ENCODE peak calls at places on chromosomes 4 and X, in five cellular contexts. T is coronary artery, D is fibroblast of lung, Y is K562, Z is lung. B is an unnamed sample.

GRCh38 chr4:30821275-30821674 is 101.1 kb downstream of the PCDH7 start:
- DNase-seq in D (no peak), Y (no peak), Z (no peak), T (no peak), B (no peak)

GRCh38 chr4:82043081-82043808 is 330.5 kb downstream of the HNRNPD start:
- DNase-seq in D (no peak), Y (peak), T (no peak), Z (peak), B (no peak)

GRCh38 chr4:174697164-174697563 is 131.9 kb downstream of the GLRA3 start:
- DNase-seq in Z (no peak), D (no peak), T (no peak), Y (no peak), B (no peak)

GRCh38 chr4:76984788-76985211 is 35.2 kb downstream of the SEPTIN11 start:
- DNase-seq in D (peak), Y (no peak), T (peak), Z (peak), B (peak)

GRCh38 chr4:154004028-154004427 is 215.1 kb upstream of the SFRP2 start:
- DNase-seq in T (no peak), Y (no peak), D (peak), Z (no peak), B (no peak)

GRCh38 chrX:151505796-151506195 is 57.7 kb upstream of the PASD1 start:
- DNase-seq in Y (peak), T (no peak), Z (no peak), D (no peak), B (no peak)

GRCh38 chr4:81648576-81649272 is 177.0 kb upstream of the RASGEF1B start:
- DNase-seq in Z (no peak), Y (no peak), D (peak), T (no peak), B (no peak)

GRCh38 chrX:39450578-39450977 is 647.2 kb downstream of the BCOR start:
- DNase-seq in T (no peak), Z (no peak), Y (peak), D (no peak), B (no peak)

GRCh38 chrX:11784543-11784942 is 26.5 kb downstream of the MSL3 start:
- DNase-seq in D (no peak), Z (no peak), Y (no peak), T (no peak), B (no peak)

GRCh38 chr4:3362431-3363287 is 69.8 kb downstream of the RGS12 start:
- DNase-seq in D (no peak), Z (peak), Y (no peak), T (peak), B (no peak)

GRCh38 chr4:88908003-88908402 is 149.0 kb downstream of the FAM13A start:
- DNase-seq in T (no peak), Z (no peak), Y (no peak), D (peak), B (no peak)

GRCh38 chr4:159048166-159048886 is 54.6 kb upstream of the RAPGEF2 start:
- DNase-seq in Z (peak), Y (peak), D (peak), T (peak), B (peak)

GRCh38 chrX:87900320-87900908 is 382.8 kb downstream of the KLHL4 start:
- DNase-seq in Y (no peak), Z (no peak), D (no peak), T (no peak), B (no peak)

GRCh38 chr4:176150283-176150682 is 45.1 kb downstream of the SPATA4 start:
- DNase-seq in Z (no peak), Y (peak), T (no peak), D (peak), B (no peak)
- TF ChIP-seq CTCF in Z (no peak), Y (no peak), T (peak), D (peak), B (peak)

GRCh38 chrX:80181079-80181478 is 166.5 kb downstream of the TBX22 start:
- DNase-seq in Y (peak), Z (no peak), D (no peak), T (no peak), B (no peak)
- TF ChIP-seq CTCF in Y (peak), Z (no peak), D (no peak), T (no peak), B (peak)

GRCh38 chr4:7325541-7325940 is 109.2 kb downstream of the PSAPL1 start:
- DNase-seq in T (no peak), Y (no peak), Z (no peak), D (no peak), B (no peak)

GRCh38 chr4:7322166-7322991 is 112.4 kb downstream of the PSAPL1 start:
- DNase-seq in T (no peak), Y (no peak), D (no peak), Z (no peak), B (peak)

GRCh38 chr4:7324651-7325121 is 110.0 kb downstream of the PSAPL1 start:
- DNase-seq in T (no peak), D (no peak), Y (no peak), Z (no peak), B (no peak)

GRCh38 chr4:7323461-7323871 is 111.3 kb downstream of the PSAPL1 start:
- DNase-seq in D (no peak), T (no peak), Y (no peak), Z (no peak), B (peak)

DNA sequence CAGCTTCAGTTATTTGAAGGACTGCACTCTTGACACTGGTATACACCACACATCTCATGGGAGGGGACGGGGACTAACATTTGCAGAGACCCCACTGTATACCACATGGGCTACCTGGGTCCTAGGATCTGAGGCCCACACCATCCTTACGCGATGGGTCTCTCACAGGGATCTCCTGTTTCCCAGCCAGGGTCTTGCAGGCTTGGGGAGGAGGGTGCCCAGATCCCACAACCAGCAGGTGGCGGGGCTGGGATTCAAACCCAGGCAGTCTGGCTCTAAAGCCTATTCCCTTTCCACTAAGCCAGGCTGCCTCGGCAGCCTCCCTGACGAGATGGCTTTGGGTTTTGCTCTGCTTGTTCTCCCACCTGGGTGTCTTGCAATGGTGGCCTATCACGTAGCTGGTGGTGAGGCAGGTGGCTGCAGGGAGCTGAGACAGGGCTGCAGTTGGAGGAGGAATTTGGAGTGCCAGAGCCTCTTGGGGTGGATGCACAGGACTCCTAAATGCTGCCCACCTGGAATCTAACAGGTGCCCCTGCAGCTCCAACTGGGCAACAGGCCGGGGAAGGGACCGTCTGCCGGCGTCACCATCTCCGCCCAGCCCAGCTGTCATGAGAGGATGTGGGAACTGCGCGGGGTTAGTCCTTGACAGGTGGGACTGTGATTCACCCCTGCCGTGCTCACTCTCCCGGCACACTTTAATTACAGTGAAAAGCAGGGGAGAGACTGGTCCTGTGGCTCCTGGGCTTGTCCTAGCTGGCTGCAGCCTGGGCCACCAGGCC is 110.7 kb downstream of the PSAPL1 start:
- DNase-seq in Z (no peak), D (no peak), Y (peak), T (no peak), B (no peak)
- TF ChIP-seq CTCF in Z (no peak), D (no peak), Y (peak), T (no peak), B (no peak)

GRCh38 chr4:125526420-125526819 is 211.7 kb downstream of the FAT4 start:
- DNase-seq in T (no peak), Z (no peak), Y (no peak), D (no peak), B (no peak)
- TF ChIP-seq CTCF in T (no peak), Z (no peak), Y (no peak), D (no peak), B (peak)

GRCh38 chr4:95510877-95511276 is 37.9 kb downstream of the UNC5C start:
- DNase-seq in Y (no peak), Z (no peak), T (no peak), D (no peak), B (no peak)

GRCh38 chr4:95511477-95511876 is 37.3 kb downstream of the UNC5C start:
- DNase-seq in D (no peak), T (no peak), Z (no peak), Y (no peak), B (no peak)

GRCh38 chr4:95508421-95508820 is 40.4 kb downstream of the UNC5C start:
- DNase-seq in D (peak), T (no peak), Z (no peak), Y (no peak), B (no peak)

GRCh38 chr4:95507561-95507960 is 41.2 kb downstream of the UNC5C start:
- DNase-seq in Z (no peak), T (no peak), Y (no peak), D (no peak), B (no peak)

GRCh38 chr4:95510145-95510544 is 38.6 kb downstream of the UNC5C start:
- DNase-seq in D (peak), Z (no peak), Y (peak), T (no peak), B (no peak)
- TF ChIP-seq CTCF in D (peak), Z (no peak), Y (peak), T (peak), B (peak)